ENCODE peak calls at places on chromosomes 2 and 18, in five cellular contexts. One of them, this sample, is unnamed.

GRCh38 chr18:22143347-22144340 is 25.7 kb upstream of the GATA6 start:
- DNase-seq in dorsolateral prefrontal cortex: no peak
- DNase-seq in MM.1S: no peak
- DNase-seq in breast epithelium: no peak
- DNase-seq in lower lobe of right lung: no peak
- DNase-seq in this sample: no peak

GRCh38 chr2:168152902-168153301 is 94.5 kb downstream of the STK39 start:
- DNase-seq in breast epithelium: no peak
- DNase-seq in dorsolateral prefrontal cortex: no peak
- DNase-seq in MM.1S: no peak
- DNase-seq in lower lobe of right lung: no peak
- DNase-seq in this sample: no peak

GRCh38 chr2:163173591-163173990 is 335.0 kb upstream of the KCNH7 start:
- DNase-seq in dorsolateral prefrontal cortex: no peak
- DNase-seq in breast epithelium: no peak
- DNase-seq in lower lobe of right lung: no peak
- DNase-seq in MM.1S: no peak
- DNase-seq in this sample: no peak

GRCh38 chr2:17539993-17540812 is at the start of gene VSNL1:
- DNase-seq in MM.1S: peak; percentile 17
- DNase-seq in dorsolateral prefrontal cortex: peak; percentile 89
- DNase-seq in breast epithelium: peak; percentile 66
- DNase-seq in lower lobe of right lung: peak; percentile 71
- DNase-seq in this sample: no peak

GRCh38 chr2:15278296-15278695 is 282.8 kb downstream of the NBAS start:
- DNase-seq in MM.1S: no peak
- DNase-seq in dorsolateral prefrontal cortex: no peak
- DNase-seq in breast epithelium: no peak
- DNase-seq in lower lobe of right lung: no peak
- DNase-seq in this sample: no peak

GRCh38 chr18:13377496-13377895 is 158.9 kb downstream of the LDLRAD4 start:
- DNase-seq in dorsolateral prefrontal cortex: no peak
- DNase-seq in MM.1S: no peak
- DNase-seq in breast epithelium: no peak
- DNase-seq in lower lobe of right lung: no peak
- DNase-seq in this sample: no peak

GRCh38 chr2:239588451-239589269 is 187.8 kb upstream of the HDAC4 start:
- DNase-seq in breast epithelium: no peak
- DNase-seq in lower lobe of right lung: peak; percentile 44
- DNase-seq in dorsolateral prefrontal cortex: no peak
- DNase-seq in MM.1S: no peak
- DNase-seq in this sample: no peak

GRCh38 chr2:239846789-239847676 is 178.1 kb downstream of the NDUFA10 start:
- DNase-seq in dorsolateral prefrontal cortex: no peak
- DNase-seq in breast epithelium: no peak
- DNase-seq in lower lobe of right lung: no peak
- DNase-seq in MM.1S: no peak
- DNase-seq in this sample: no peak

GRCh38 chr18:24333116-24333515 is 64.5 kb downstream of the OSBPL1A start:
- DNase-seq in MM.1S: no peak
- DNase-seq in breast epithelium: no peak
- DNase-seq in dorsolateral prefrontal cortex: no peak
- DNase-seq in lower lobe of right lung: no peak
- DNase-seq in this sample: no peak

GRCh38 chr2:241156997-241157441 is 6.8 kb downstream of the PPP1R7 start:
- DNase-seq in lower lobe of right lung: no peak
- DNase-seq in MM.1S: no peak
- DNase-seq in breast epithelium: no peak
- DNase-seq in dorsolateral prefrontal cortex: peak; percentile 57
- DNase-seq in this sample: no peak

GRCh38 chr2:120252207-120253020 is at the start of gene RALB:
- DNase-seq in lower lobe of right lung: peak; percentile 100
- DNase-seq in dorsolateral prefrontal cortex: peak; percentile 99
- DNase-seq in breast epithelium: peak; percentile 99
- DNase-seq in MM.1S: peak; percentile 98
- DNase-seq in this sample: peak; percentile 88

GRCh38 chr2:205270689-205271088 is 411.6 kb upstream of the NRP2 start:
- DNase-seq in dorsolateral prefrontal cortex: no peak
- DNase-seq in lower lobe of right lung: no peak
- DNase-seq in MM.1S: no peak
- DNase-seq in breast epithelium: no peak
- DNase-seq in this sample: no peak

GRCh38 chr18:32549248-32549842 is 78.7 kb upstream of the GAREM1 start:
- DNase-seq in MM.1S: peak; percentile 71
- DNase-seq in lower lobe of right lung: peak; percentile 51
- DNase-seq in breast epithelium: no peak
- DNase-seq in dorsolateral prefrontal cortex: peak; percentile 58
- DNase-seq in this sample: no peak
- TF ChIP-seq CTCF in MM.1S: peak; percentile 79
- TF ChIP-seq CTCF in lower lobe of right lung: peak; percentile 61
- TF ChIP-seq CTCF in breast epithelium: peak; percentile 65
- TF ChIP-seq CTCF in dorsolateral prefrontal cortex: peak; percentile 74
- TF ChIP-seq CTCF in this sample: peak; percentile 55

GRCh38 chr2:7725850-7726242 is 808.6 kb downstream of the RNF144A start:
- DNase-seq in dorsolateral prefrontal cortex: no peak
- DNase-seq in lower lobe of right lung: no peak
- DNase-seq in MM.1S: no peak
- DNase-seq in breast epithelium: no peak
- DNase-seq in this sample: no peak
- H3K4me3 ChIP-seq in dorsolateral prefrontal cortex: no peak overlapping the region
- H3K4me3 ChIP-seq in lower lobe of right lung: peak overlapping the region; percentile 3
- H3K4me3 ChIP-seq in MM.1S: no peak overlapping the region
- H3K4me3 ChIP-seq in breast epithelium: peak overlapping the region; percentile 14
- H3K4me3 ChIP-seq in this sample: no peak overlapping the region

DNA sequence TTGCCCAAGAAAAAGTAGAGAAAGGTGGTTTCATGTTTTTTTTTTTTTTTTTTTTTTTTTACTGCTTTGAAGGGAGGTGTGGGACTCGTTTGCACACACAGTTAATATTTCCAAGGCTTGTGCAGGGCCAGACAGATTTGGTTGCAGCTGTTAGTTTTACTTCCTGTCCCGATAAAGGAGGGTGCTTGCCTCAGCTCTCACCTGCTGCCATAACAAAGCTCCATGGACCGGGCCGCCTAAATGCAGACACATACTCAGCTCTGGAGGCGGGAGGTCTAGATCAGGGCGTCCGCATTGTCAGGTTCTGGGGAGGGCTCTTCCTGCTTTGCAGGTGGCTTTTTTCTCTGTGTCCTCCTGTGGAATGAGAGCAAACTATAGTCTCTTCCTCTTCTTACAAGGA is 69.9 kb downstream of the ODC1 start:
- DNase-seq in dorsolateral prefrontal cortex: no peak
- DNase-seq in lower lobe of right lung: no peak
- DNase-seq in breast epithelium: no peak
- DNase-seq in MM.1S: peak; percentile 96
- DNase-seq in this sample: no peak
- TF ChIP-seq CTCF in dorsolateral prefrontal cortex: no peak
- TF ChIP-seq CTCF in lower lobe of right lung: no peak
- TF ChIP-seq CTCF in breast epithelium: no peak
- TF ChIP-seq CTCF in MM.1S: no peak
- TF ChIP-seq CTCF in this sample: no peak

GRCh38 chr2:222240676-222241049 is 58.1 kb downstream of the PAX3 start:
- DNase-seq in MM.1S: no peak
- DNase-seq in breast epithelium: no peak
- DNase-seq in lower lobe of right lung: no peak
- DNase-seq in dorsolateral prefrontal cortex: no peak
- DNase-seq in this sample: no peak

GRCh38 chr2:222239091-222239490 is 59.7 kb downstream of the PAX3 start:
- DNase-seq in MM.1S: no peak
- DNase-seq in dorsolateral prefrontal cortex: no peak
- DNase-seq in breast epithelium: no peak
- DNase-seq in lower lobe of right lung: no peak
- DNase-seq in this sample: no peak

GRCh38 chr2:222241054-222241453 is 57.7 kb downstream of the PAX3 start:
- DNase-seq in dorsolateral prefrontal cortex: no peak
- DNase-seq in lower lobe of right lung: no peak
- DNase-seq in MM.1S: no peak
- DNase-seq in breast epithelium: no peak
- DNase-seq in this sample: no peak

GRCh38 chr2:222241471-222241870 is 57.3 kb downstream of the PAX3 start:
- DNase-seq in MM.1S: no peak
- DNase-seq in breast epithelium: no peak
- DNase-seq in dorsolateral prefrontal cortex: no peak
- DNase-seq in lower lobe of right lung: no peak
- DNase-seq in this sample: no peak

GRCh38 chr2:222239945-222240675 is 58.7 kb downstream of the PAX3 start:
- DNase-seq in dorsolateral prefrontal cortex: no peak
- DNase-seq in MM.1S: no peak
- DNase-seq in breast epithelium: no peak
- DNase-seq in lower lobe of right lung: no peak
- DNase-seq in this sample: no peak
- H3K4me3 ChIP-seq in dorsolateral prefrontal cortex: no peak overlapping the region
- H3K4me3 ChIP-seq in MM.1S: no peak overlapping the region
- H3K4me3 ChIP-seq in breast epithelium: no peak overlapping the region
- H3K4me3 ChIP-seq in lower lobe of right lung: no peak overlapping the region
- H3K4me3 ChIP-seq in this sample: no peak overlapping the region

DNA sequence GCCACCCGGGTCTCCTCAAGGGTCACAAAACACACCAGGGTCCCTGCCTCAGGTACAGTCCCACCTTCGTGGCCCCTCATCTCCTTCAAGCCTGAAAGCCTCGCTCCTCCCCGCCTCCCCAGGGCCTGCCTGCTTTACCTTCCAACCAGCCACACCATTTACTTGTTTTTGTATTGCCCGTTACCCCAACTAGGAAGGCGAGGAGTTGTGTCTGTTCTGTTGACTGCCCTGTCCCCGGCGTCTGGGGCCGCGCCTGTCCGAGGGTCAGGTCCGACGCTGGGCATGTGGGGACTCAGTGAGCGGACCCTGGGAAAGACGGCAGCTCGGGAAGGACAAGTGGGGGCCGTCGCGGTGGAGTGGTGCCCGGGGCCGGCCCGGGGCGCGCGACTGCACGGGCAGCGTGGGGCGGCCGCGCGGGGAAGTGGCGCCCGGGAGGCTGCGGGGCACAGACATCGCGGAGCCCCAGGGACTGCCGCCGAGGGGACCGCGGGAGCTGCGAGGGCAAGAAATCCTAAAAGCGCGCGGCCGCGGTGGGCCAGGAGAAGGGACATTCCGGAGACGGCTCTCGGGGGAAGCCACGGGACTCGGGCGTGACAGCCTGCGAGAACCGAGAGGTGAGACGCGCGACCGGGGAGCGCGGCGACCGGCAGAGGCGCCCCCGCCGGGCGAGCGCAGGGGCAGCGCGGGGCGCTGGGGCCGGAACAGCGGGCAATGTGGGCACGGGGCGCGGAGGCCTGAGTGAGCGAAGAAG is 797 bp upstream of the GRHL1 start:
- DNase-seq in MM.1S: peak; percentile 43
- DNase-seq in dorsolateral prefrontal cortex: no peak
- DNase-seq in breast epithelium: no peak
- DNase-seq in lower lobe of right lung: peak; percentile 73
- DNase-seq in this sample: no peak
- TF ChIP-seq CTCF in MM.1S: peak; percentile 12
- TF ChIP-seq CTCF in dorsolateral prefrontal cortex: no peak
- TF ChIP-seq CTCF in breast epithelium: no peak
- TF ChIP-seq CTCF in lower lobe of right lung: no peak
- TF ChIP-seq CTCF in this sample: no peak

This sample was measured in AG09309.